ENCODE peak calls at places on chromosomes 7 and 10, in nine cellular contexts. Z, S, K, I, A, W, F, O and P are unnamed samples.

GRCh38 chr10:95339863-95340262 is 49.1 kb upstream of the PDLIM1 start:
- DNase-seq in Z (no peak), S (no peak), K (no peak), I (no peak), A (no peak), W (no peak), F (no peak), O (no peak), P (no peak)

GRCh38 chr7:43785425-43785824 is 26.9 kb downstream of the BLVRA start:
- DNase-seq in Z (no peak), S (no peak), K (no peak), I (peak; percentile 34), A (peak; percentile 86), W (no peak), F (no peak), O (no peak), P (peak; percentile 39)

GRCh38 chr10:94123253-94123995 is 129.7 kb downstream of the PLCE1 start:
- DNase-seq in Z (no peak), S (no peak), K (no peak), I (no peak), A (peak; percentile 89), W (peak; percentile 67), F (no peak), O (peak; percentile 70), P (peak; percentile 37)

GRCh38 chr7:152760384-152761115 is 998 bp downstream of the ACTR3B start:
- DNase-seq in Z (peak; percentile 9), S (no peak), K (no peak), I (no peak), A (no peak), W (no peak), F (no peak), O (no peak), P (peak; percentile 25)

GRCh38 chr10:5546891-5547683 is 22.3 kb downstream of the CALML3 start:
- DNase-seq in Z (no peak), S (no peak), K (no peak), I (peak; percentile 71), A (no peak), W (peak; percentile 46), F (no peak), O (peak; percentile 89), P (peak; percentile 87)

GRCh38 chr10:27072436-27073114 is 27.7 kb downstream of the ANKRD26 start:
- DNase-seq in Z (no peak), S (no peak), K (no peak), I (no peak), A (no peak), W (no peak), F (no peak), O (no peak), P (no peak)

GRCh38 chr7:151727579-151728285 is 149.2 kb downstream of the PRKAG2 start:
- DNase-seq in Z (no peak), S (no peak), K (no peak), I (no peak), A (peak; percentile 98), W (peak; percentile 93), F (no peak), O (peak; percentile 93), P (peak; percentile 96)

GRCh38 chr7:121330053-121330833 is 1.4 kb downstream of the WNT16 start:
- DNase-seq in Z (peak; percentile 66), S (no peak), K (no peak), I (no peak), A (peak; percentile 19), W (no peak), F (no peak), O (no peak), P (no peak)

GRCh38 chr7:67209256-67209655 is 212.6 kb downstream of the TYW1 start:
- DNase-seq in Z (no peak), S (no peak), K (no peak), I (no peak), A (no peak), W (no peak), F (no peak), O (no peak), P (no peak)

GRCh38 chr7:105245398-105246099 is 143.2 kb downstream of the SRPK2 start:
- DNase-seq in Z (no peak), S (no peak), K (no peak), I (no peak), A (no peak), W (no peak), F (no peak), O (no peak), P (peak; percentile 47)